ENCODE peak calls at places on chromosomes 11 and 22, in seven cellular contexts. G, N, K, H, X, E and Y are unnamed samples.

GRCh38 chr11:119318240-119319135 is 1.6 kb upstream of the MCAM start:
- DNase-seq in G (peak; percentile 55), N (peak; percentile 39), K (no peak), H (peak; percentile 81), X (no peak), E (no peak), Y (no peak)

GRCh38 chr11:10564692-10565318 is 3.7 kb downstream of the LYVE1 start:
- DNase-seq in G (no peak), N (no peak), K (no peak), H (no peak), X (no peak), E (no peak), Y (no peak)

GRCh38 chr22:46008291-46008690 is 31.3 kb upstream of the WNT7B start:
- DNase-seq in G (no peak), N (no peak), K (no peak), H (no peak), X (no peak), E (no peak), Y (no peak)

GRCh38 chr22:37571992-37572373 is 7.9 kb downstream of the LGALS2 start:
- DNase-seq in G (no peak), N (no peak), K (no peak), H (no peak), X (no peak), E (no peak), Y (no peak)

GRCh38 chr11:46710821-46711269 is 8.2 kb upstream of the F2 start:
- DNase-seq in G (no peak), N (no peak), K (peak; percentile 40), H (peak; percentile 97), X (no peak), E (no peak), Y (no peak)

GRCh38 chr11:45678962-45679361 is 13.5 kb upstream of the CHST1 start:
- DNase-seq in G (no peak), N (no peak), K (no peak), H (no peak), X (no peak), E (no peak), Y (no peak)

GRCh38 chr22:35476341-35476740 is 64.3 kb upstream of the RASD2 start:
- DNase-seq in G (no peak), N (no peak), K (no peak), H (no peak), X (no peak), E (no peak), Y (no peak)

GRCh38 chr11:122743949-122744876 is 88.7 kb downstream of the UBASH3B start:
- DNase-seq in G (no peak), N (no peak), K (peak; percentile 44), H (no peak), X (no peak), E (no peak), Y (no peak)

GRCh38 chr11:33724644-33725035 is 11.6 kb downstream of the CD59 start:
- DNase-seq in G (no peak), N (no peak), K (no peak), H (peak; percentile 69), X (no peak), E (no peak), Y (no peak)

GRCh38 chr22:21726650-21727049 is 8.9 kb downstream of the YPEL1 start:
- DNase-seq in G (peak; percentile 63), N (peak; percentile 40), K (no peak), H (no peak), X (no peak), E (peak; percentile 31), Y (no peak)

GRCh38 chr22:41478891-41479521 is 10.1 kb downstream of the ACO2 start:
- DNase-seq in G (no peak), N (no peak), K (no peak), H (peak; percentile 59), X (no peak), E (no peak), Y (no peak)

GRCh38 chr11:13691296-13691899 is 22.9 kb downstream of the FAR1 start:
- DNase-seq in G (no peak), N (no peak), K (no peak), H (no peak), X (no peak), E (no peak), Y (no peak)

GRCh38 chr11:72996959-72997358 is 145.2 kb downstream of the FCHSD2 start:
- DNase-seq in G (no peak), N (no peak), K (no peak), H (no peak), X (no peak), E (no peak), Y (no peak)

GRCh38 chr11:73729594-73730206 is 31.2 kb downstream of the RAB6A start:
- DNase-seq in G (peak; percentile 65), N (peak; percentile 32), K (no peak), H (no peak), X (no peak), E (peak; percentile 22), Y (no peak)

GRCh38 chr11:99176430-99176829 is 155.7 kb downstream of the CNTN5 start:
- DNase-seq in G (no peak), N (no peak), K (no peak), H (no peak), X (no peak), E (no peak), Y (no peak)

GRCh38 chr11:43933608-43934358 is 8.7 kb upstream of the C11orf96 start:
- DNase-seq in G (no peak), N (no peak), K (no peak), H (peak; percentile 48), X (no peak), E (no peak), Y (no peak)

GRCh38 chr22:20384865-20385264 is 9.1 kb upstream of the ZNF74 start:
- DNase-seq in G (no peak), N (no peak), K (no peak), H (no peak), X (no peak), E (no peak), Y (no peak)

GRCh38 chr11:68610452-68611116 is 73.8 kb upstream of the GAL start:
- DNase-seq in G (no peak), N (no peak), K (no peak), H (peak; percentile 5), X (no peak), E (no peak), Y (no peak)

GRCh38 chr22:27241430-27242110 is 560.0 kb downstream of the MN1 start:
- DNase-seq in G (no peak), N (peak; percentile 34), K (no peak), H (no peak), X (no peak), E (no peak), Y (no peak)

GRCh38 chr11:34721646-34722045 is 100.8 kb downstream of the EHF start:
- DNase-seq in G (no peak), N (no peak), K (no peak), H (peak; percentile 27), X (no peak), E (no peak), Y (no peak)

GRCh38 chr11:12175694-12176241 is 65.4 kb downstream of the MICAL2 start:
- DNase-seq in G (no peak), N (no peak), K (no peak), H (peak; percentile 97), X (no peak), E (no peak), Y (no peak)

GRCh38 chr22:48841881-48842582 is 985.6 kb downstream of the BRD1 start:
- DNase-seq in G (no peak), N (no peak), K (no peak), H (no peak), X (no peak), E (no peak), Y (no peak)
- TF ChIP-seq CTCF in G (no peak), N (no peak), K (no peak), H (no peak), X (no peak), E (no peak), Y (peak; percentile 21)

DNA sequence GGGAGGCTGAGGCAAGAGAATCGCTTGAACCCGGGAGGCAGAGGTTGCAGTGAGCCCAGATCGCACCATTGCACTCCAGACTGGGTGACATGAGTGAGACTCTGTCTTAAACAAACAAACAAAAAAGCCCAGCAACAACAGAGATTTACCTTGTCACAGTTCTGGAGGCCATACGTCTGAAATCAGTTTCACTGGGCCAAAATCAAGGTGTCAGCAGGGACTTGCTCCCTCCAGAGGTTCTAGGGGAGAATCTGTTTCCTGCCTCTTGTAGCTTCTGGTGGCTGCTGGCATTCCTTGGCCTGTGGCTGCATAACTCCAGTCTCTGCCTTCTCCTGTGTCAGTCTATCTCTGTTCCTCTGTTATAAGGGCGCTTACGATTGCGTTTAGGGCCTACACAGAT is 1.5 kb downstream of the DDX10 start:
- DNase-seq in G (no peak), N (no peak), K (no peak), H (no peak), X (no peak), E (no peak), Y (no peak)
- TF ChIP-seq CTCF in G (no peak), N (no peak), K (no peak), H (no peak), X (no peak), E (no peak), Y (no peak)

DNA sequence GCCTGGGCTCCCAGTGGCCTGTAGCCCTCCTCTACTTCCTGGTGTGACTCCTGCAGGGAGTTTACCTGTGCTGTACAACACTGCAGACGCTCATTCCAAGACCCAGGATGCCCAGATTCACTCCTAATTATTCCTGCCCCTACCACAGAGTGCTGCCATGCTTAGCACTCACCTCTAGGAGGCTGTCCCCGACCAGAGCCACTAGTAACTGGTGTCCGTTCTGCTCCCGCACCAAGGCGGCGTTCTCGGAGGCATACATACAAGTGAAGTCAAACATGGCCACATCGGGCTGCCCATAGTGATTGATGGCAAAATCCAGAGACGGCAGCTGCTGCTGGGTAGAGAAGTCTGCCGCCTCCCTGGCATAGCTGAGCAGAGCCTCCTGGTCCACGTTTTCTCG is 122.3 kb upstream of the BID start:
- DNase-seq in G (peak; percentile 50), N (peak; percentile 51), K (no peak), H (peak; percentile 27), X (no peak), E (no peak), Y (no peak)
- TF ChIP-seq CTCF in G (peak; percentile 20), N (peak; percentile 45), K (no peak), H (peak; percentile 32), X (no peak), E (peak; percentile 48), Y (peak; percentile 61)

GRCh38 chr11:71428861-71429435 is 19.2 kb downstream of the DHCR7 start:
- DNase-seq in G (no peak), N (no peak), K (no peak), H (no peak), X (no peak), E (no peak), Y (no peak)

GRCh38 chr11:71423181-71423790 is 24.9 kb downstream of the DHCR7 start:
- DNase-seq in G (no peak), N (no peak), K (no peak), H (no peak), X (no peak), E (no peak), Y (no peak)

GRCh38 chr11:71426413-71426812 is 21.8 kb downstream of the DHCR7 start:
- DNase-seq in G (no peak), N (no peak), K (no peak), H (no peak), X (no peak), E (no peak), Y (no peak)

GRCh38 chr11:71425851-71426250 is 22.3 kb downstream of the DHCR7 start:
- DNase-seq in G (no peak), N (no peak), K (no peak), H (no peak), X (no peak), E (no peak), Y (peak; percentile 31)

DNA sequence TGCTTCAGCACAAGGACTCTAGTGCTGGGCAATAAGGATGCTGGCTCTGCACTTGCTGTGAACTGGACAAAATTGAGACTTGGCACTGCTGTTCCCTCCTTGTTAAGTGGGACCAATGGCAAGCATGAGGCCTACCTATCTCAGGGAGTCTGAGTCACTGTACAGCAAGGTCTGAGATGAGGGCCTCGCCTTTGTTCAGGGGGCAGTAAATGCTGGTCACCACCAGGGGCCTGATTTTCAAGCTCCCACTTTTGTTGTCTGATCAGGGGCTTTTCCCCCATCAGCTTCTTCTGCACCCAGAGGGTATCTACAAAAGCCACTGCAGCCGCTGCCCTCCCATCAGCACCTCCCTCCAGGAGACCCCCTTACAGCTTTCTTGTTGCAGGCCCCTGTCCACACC is 22.8 kb downstream of the DHCR7 start:
- DNase-seq in G (no peak), N (no peak), K (no peak), H (no peak), X (no peak), E (no peak), Y (no peak)
- TF ChIP-seq CTCF in G (peak; percentile 39), N (no peak), K (no peak), H (no peak), X (no peak), E (peak; percentile 18), Y (no peak)